ENCODE peak calls at places on chromosomes 4 and X, in seven cellular contexts. E, L, W, I, X, D and T are unnamed samples.
A peak's percentile ranks its signal among the peaks of the same experiment; 100 is the strongest.

GRCh38 chr4:77203380-77204197 is 46.6 kb downstream of the CCNG2 start:
- DNase-seq in I (peak; percentile 61), E (peak; percentile 23), X (peak; percentile 63), L (peak; percentile 61), W (peak; percentile 75), D (peak; percentile 59), T (peak; percentile 77)

GRCh38 chr4:169530048-169530447 is 82.3 kb downstream of the NEK1 start:
- DNase-seq in W (no peak), E (no peak), X (no peak), L (no peak), I (no peak), D (no peak), T (no peak)

GRCh38 chr4:181976743-181977142 is 266.5 kb upstream of the TENM3 start:
- DNase-seq in D (no peak), L (no peak), X (no peak), E (no peak), I (no peak), W (no peak), T (no peak)

GRCh38 chr4:156321203-156321602 is 367.5 kb upstream of the CTSO start:
- DNase-seq in D (no peak), I (no peak), W (no peak), L (no peak), X (no peak), E (no peak), T (no peak)

GRCh38 chr4:48796191-48796926 is 16.3 kb upstream of the FRYL start:
- DNase-seq in D (no peak), W (no peak), I (no peak), X (no peak), L (no peak), E (no peak), T (no peak)

GRCh38 chr4:136392576-136392975 is 1139.7 kb downstream of the PCDH18 start:
- DNase-seq in W (no peak), I (no peak), X (no peak), D (no peak), L (no peak), E (no peak), T (peak; percentile 59)

GRCh38 chr4:190020790-190021717 is 6.0 kb downstream of the FRG2 start:
- DNase-seq in I (peak; percentile 82), W (no peak), D (no peak), E (no peak), L (peak; percentile 50), X (peak; percentile 24), T (no peak)

GRCh38 chr4:112973897-112974296 is 75.6 kb upstream of the ANK2 start:
- DNase-seq in I (peak; percentile 39), E (no peak), W (no peak), L (no peak), X (no peak), D (no peak), T (no peak)

GRCh38 chr4:76690091-76690905 is 207.6 kb downstream of the SOWAHB start:
- DNase-seq in X (no peak), E (no peak), I (peak; percentile 84), L (no peak), W (no peak), D (no peak), T (no peak)

GRCh38 chrX:153903991-153904957 is at the start of gene AVPR2:
- DNase-seq in D (no peak), X (no peak), W (no peak), E (no peak), L (peak; percentile 33), I (peak; percentile 38), T (no peak)

GRCh38 chrX:46165866-46166265 is 379.4 kb downstream of the ZNF674 start:
- DNase-seq in I (no peak), W (no peak), E (no peak), D (no peak), X (no peak), L (no peak), T (no peak)

GRCh38 chrX:118593407-118593806 is 97.8 kb downstream of the DOCK11 start:
- DNase-seq in E (no peak), D (no peak), L (no peak), X (no peak), W (no peak), I (no peak), T (no peak)

DNA sequence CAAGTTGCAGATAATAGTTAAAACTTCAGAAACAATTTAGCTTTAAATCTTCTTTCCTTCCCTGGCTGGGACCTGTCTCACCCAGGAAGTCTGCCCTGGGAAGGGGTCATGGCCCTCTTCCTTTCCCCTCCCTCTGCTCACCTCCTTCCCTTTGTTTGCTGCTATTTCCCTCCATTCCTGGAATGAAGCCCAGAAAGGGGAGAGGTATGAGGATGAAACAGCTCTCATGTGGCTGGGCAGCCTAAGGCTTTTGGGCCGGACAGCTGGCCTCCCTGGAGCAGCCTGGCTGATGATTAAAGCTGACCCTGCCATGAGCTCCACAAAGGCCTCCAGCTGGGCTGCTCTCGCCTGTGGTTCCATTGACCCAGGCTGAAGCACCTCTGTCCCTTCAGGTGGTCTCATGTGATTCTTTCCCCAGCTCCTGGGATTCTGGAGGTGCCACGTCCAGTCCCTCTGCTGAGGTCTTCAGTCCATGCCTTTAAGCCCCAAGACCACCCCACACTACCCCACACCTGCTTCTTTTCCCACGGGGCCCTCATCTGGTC is 202.1 kb downstream of the PTTG2 start:
- DNase-seq in L (no peak), X (peak; percentile 96), W (peak; percentile 63), D (no peak), E (no peak), I (peak; percentile 36), T (peak; percentile 88)
- H3K9ac ChIP-seq in L (no peak overlapping the region), X (peak overlapping the region; percentile 72), W (peak overlapping the region; percentile 38), D (no peak overlapping the region), E (no peak overlapping the region), I (peak overlapping the region; percentile 19), T (no peak overlapping the region)

DNA sequence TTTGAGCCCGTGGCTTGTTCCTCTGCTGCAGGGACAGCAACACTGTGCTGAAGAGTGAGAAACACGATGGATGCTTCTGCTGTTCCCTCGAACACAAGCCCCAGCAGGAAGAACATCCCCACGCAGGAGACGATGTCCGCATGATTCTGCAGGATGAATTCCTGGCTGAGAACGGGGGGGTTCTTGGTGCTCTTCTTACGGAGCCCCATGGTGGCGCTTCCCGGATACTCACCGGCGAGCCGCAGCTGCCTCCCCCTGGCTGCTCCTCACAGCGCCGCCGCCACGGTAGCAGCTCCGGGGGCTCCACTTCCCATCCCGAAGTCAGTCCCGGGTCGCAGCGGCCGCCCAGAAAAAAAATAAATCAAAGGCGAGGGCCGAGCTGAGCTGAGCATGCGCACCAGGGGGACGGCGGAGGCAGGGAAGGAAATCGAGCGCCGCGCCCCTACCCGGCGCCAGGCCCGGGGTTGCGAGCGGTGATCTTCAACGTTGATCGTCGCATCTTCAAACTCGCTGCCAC is at the start of gene TRAM1L1:
- DNase-seq in D (peak; percentile 54), L (peak; percentile 8), W (no peak), X (peak; percentile 30), I (peak; percentile 92), E (no peak), T (peak; percentile 65)
- TF ChIP-seq POLR2AphosphoS5 in D (no peak), L (no peak), W (no peak), X (no peak), I (peak; percentile 58), E (no peak), T (no peak)

DNA sequence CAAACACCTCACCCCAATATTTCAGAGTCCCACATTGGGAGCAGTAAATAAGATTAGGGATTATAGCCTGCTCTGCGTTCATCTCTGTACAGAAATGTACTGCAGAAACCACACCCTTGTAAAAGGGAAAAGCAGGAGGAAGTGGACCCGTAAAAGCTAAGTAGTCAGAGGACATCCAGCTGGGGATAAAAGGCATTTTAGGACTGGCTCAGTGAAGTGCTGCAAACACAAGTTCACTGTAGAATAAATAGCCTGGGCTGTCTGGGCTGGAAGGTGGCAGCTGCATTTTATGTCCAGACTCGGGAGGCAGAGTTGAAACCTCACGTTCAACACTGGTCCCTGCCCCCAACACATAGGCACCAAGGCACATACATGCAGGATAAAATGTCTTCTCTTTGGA is 178.7 kb upstream of the FAT1 start:
- DNase-seq in X (no peak), I (no peak), W (no peak), L (no peak), E (no peak), D (no peak), T (no peak)
- H3K4me2 ChIP-seq in X (peak overlapping the region; percentile 42), I (no peak overlapping the region), W (no peak overlapping the region), L (no peak overlapping the region), E (no peak overlapping the region), D (no peak overlapping the region), T (no peak overlapping the region)

GRCh38 chr4:6195602-6196319 is 4.6 kb downstream of the JAKMIP1 start:
- DNase-seq in D (no peak), E (no peak), L (no peak), X (no peak), I (no peak), W (no peak), T (no peak)
- H3K9ac ChIP-seq in D (no peak overlapping the region), E (no peak overlapping the region), L (no peak overlapping the region), X (no peak overlapping the region), I (no peak overlapping the region), W (no peak overlapping the region), T (no peak overlapping the region)

GRCh38 chrX:37746268-37746931 is 33.5 kb upstream of the CYBB start:
- DNase-seq in I (no peak), E (peak; percentile 72), W (no peak), D (no peak), X (no peak), L (no peak), T (no peak)
- TF ChIP-seq POLR2AphosphoS5 in I (no peak), E (no peak), W (no peak), D (no peak), X (no peak), L (no peak), T (no peak)

GRCh38 chr4:24686866-24687672 is 102.7 kb upstream of the DHX15 start:
- DNase-seq in E (no peak), I (peak; percentile 26), L (peak; percentile 65), D (no peak), X (peak; percentile 17), W (peak; percentile 36), T (peak; percentile 11)
- H3K4me2 ChIP-seq in E (no peak overlapping the region), I (no peak overlapping the region), L (no peak overlapping the region), D (peak overlapping the region; percentile 47), X (no peak overlapping the region), W (peak overlapping the region; percentile 49), T (no peak overlapping the region)

DNA sequence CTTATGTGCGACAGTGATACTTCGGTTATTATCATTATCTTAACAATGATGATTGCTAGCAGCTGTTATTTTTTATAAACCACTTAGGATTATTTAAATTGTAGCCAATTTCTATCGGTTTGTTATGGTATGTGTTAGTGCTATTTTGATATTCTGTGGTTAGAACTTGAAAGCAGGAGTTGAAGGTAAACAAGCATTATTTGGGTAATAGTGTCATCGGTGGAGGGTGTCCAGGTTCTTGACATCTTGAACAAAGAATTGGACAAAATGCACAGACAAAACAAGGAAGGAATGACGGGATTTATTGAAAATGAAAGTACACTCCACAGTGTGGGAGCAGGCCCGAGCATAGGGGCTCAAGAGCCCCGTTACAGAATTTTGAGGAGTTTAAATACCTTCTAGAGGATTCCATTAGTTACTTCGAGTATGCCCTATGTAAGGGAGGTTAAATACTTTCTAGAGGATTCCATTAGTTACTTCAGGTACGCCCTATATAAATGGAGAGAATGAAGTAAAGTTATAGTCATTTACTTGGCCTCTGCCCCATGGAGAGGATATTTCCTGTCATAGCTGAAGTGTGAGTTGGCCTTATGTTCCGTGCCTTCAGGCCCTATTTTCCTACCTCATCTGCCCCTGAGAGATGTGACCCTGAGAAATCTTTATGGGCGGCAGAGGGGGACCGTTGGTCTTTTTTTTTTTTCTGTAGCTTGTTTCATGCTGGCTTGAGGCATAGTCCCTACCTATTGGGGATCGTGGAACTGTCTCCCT is 13.1 kb downstream of the MOB1B start:
- DNase-seq in X (no peak), E (no peak), D (no peak), W (no peak), I (no peak), L (no peak), T (no peak)
- H3K9ac ChIP-seq in X (no peak overlapping the region), E (no peak overlapping the region), D (no peak overlapping the region), W (no peak overlapping the region), I (no peak overlapping the region), L (no peak overlapping the region), T (no peak overlapping the region)